ENCODE peak calls at places on chromosomes 2 and 18, in four cellular contexts. One of them, this sample, is unnamed.

GRCh38 chr2:64485961-64486360 is 32.0 kb downstream of the LGALSL start:
- DNase-seq in left ventricle myocardium inferior: peak; percentile 26
- DNase-seq in GM12864: no peak
- DNase-seq in progenitor cell of endocrine pancreas: no peak
- DNase-seq in this sample: no peak

GRCh38 chr2:150075831-150076230 is 411.6 kb downstream of the RND3 start:
- DNase-seq in GM12864: no peak
- DNase-seq in progenitor cell of endocrine pancreas: no peak
- DNase-seq in left ventricle myocardium inferior: no peak
- DNase-seq in this sample: no peak

GRCh38 chr2:237701859-237702370 is 74.5 kb downstream of the LRRFIP1 start:
- DNase-seq in left ventricle myocardium inferior: no peak
- DNase-seq in progenitor cell of endocrine pancreas: no peak
- DNase-seq in GM12864: no peak
- DNase-seq in this sample: no peak

GRCh38 chr18:31772699-31773098 is 12.0 kb upstream of the SLC25A52 start:
- DNase-seq in progenitor cell of endocrine pancreas: no peak
- DNase-seq in left ventricle myocardium inferior: no peak
- DNase-seq in GM12864: no peak
- DNase-seq in this sample: no peak

GRCh38 chr2:219386532-219387280 is 1.0 kb downstream of the DNPEP start:
- DNase-seq in GM12864: no peak
- DNase-seq in progenitor cell of endocrine pancreas: no peak
- DNase-seq in left ventricle myocardium inferior: no peak
- DNase-seq in this sample: no peak

GRCh38 chr2:237591021-237591370 is 462 bp upstream of the RAB17 start:
- DNase-seq in GM12864: no peak
- DNase-seq in left ventricle myocardium inferior: no peak
- DNase-seq in progenitor cell of endocrine pancreas: no peak
- DNase-seq in this sample: no peak

GRCh38 chr18:55384551-55385275 is 203.3 kb downstream of the TCF4 start:
- DNase-seq in progenitor cell of endocrine pancreas: no peak
- DNase-seq in GM12864: peak; percentile 4
- DNase-seq in left ventricle myocardium inferior: no peak
- DNase-seq in this sample: peak; percentile 44

GRCh38 chr2:232421189-232421785 is 14.6 kb downstream of the ALPG start:
- DNase-seq in GM12864: no peak
- DNase-seq in progenitor cell of endocrine pancreas: peak; percentile 31
- DNase-seq in left ventricle myocardium inferior: no peak
- DNase-seq in this sample: no peak

GRCh38 chr2:233121856-233122255 is 61.7 kb downstream of the INPP5D start:
- DNase-seq in left ventricle myocardium inferior: no peak
- DNase-seq in progenitor cell of endocrine pancreas: no peak
- DNase-seq in GM12864: no peak
- DNase-seq in this sample: no peak

GRCh38 chr2:135037831-135038230 is 9.4 kb downstream of the MAP3K19 start:
- DNase-seq in left ventricle myocardium inferior: no peak
- DNase-seq in GM12864: no peak
- DNase-seq in progenitor cell of endocrine pancreas: no peak
- DNase-seq in this sample: no peak

DNA sequence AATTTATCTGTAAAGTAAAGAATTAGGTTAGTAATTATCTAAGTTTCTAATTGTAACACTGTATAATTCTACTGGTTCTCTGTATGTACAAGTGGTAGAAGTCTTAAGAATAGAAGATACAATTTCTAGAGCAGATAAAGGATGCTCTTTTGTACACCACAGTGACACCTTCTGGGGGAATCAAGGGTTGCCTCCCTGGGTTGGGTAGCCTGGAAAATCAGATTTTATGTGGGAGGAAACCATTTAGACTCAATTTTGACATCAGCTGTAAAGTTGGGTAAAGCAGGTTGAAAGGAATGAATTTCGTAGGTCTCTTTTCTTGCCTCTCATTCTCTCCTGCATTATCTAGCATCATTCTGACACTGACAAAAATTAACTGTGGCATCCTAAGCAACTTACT is 354.8 kb downstream of the DCC start:
- DNase-seq in left ventricle myocardium inferior: no peak
- DNase-seq in progenitor cell of endocrine pancreas: no peak
- DNase-seq in GM12864: no peak
- DNase-seq in this sample: peak; percentile 7
- TF ChIP-seq CTCF in left ventricle myocardium inferior: peak; percentile 11
- TF ChIP-seq CTCF in progenitor cell of endocrine pancreas: peak; percentile 54
- TF ChIP-seq CTCF in GM12864: peak; percentile 36
- TF ChIP-seq CTCF in this sample: no peak

DNA sequence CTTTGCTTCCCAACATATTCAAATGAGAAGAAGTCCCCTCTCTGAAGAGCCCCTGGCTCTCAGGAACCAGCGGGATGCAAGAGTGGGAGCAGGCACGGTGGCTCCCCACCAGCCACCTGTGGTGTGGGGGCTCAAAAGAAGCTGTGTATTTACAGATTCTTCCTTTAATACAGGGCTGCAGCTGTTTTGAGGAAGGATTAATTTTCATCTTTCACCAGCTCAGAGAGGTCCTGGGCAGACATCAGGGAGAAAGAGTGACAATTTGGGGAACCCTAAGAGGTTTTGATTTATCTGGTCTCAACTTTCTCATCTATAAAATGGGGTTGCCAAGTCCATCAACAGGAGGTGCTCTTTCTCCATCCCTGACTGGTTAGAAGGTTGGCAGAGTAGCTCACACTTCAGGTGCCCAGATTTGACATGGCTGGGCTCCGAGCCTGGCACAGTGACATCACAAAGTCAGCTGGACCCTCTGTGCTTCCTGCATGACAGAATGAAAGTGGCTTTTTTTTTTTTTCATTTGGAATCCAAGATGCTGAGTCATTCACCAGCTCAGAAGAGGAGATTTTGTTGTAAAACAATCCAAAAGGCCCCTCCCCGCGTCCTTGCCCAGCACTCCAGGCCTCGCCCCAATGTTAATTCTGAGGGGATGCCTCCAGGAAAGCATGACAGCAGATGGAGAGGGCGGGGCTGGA is 15.5 kb upstream of the SIX2 start:
- DNase-seq in left ventricle myocardium inferior: no peak
- DNase-seq in GM12864: no peak
- DNase-seq in progenitor cell of endocrine pancreas: no peak
- DNase-seq in this sample: no peak
- TF ChIP-seq CTCF in left ventricle myocardium inferior: no peak
- TF ChIP-seq CTCF in GM12864: peak; percentile 21
- TF ChIP-seq CTCF in progenitor cell of endocrine pancreas: no peak
- TF ChIP-seq CTCF in this sample: no peak

GRCh38 chr2:25256486-25256875 is 85.2 kb downstream of the DNMT3A start:
- DNase-seq in left ventricle myocardium inferior: no peak
- DNase-seq in progenitor cell of endocrine pancreas: no peak
- DNase-seq in GM12864: no peak
- DNase-seq in this sample: no peak
- TF ChIP-seq CTCF in left ventricle myocardium inferior: no peak
- TF ChIP-seq CTCF in progenitor cell of endocrine pancreas: no peak
- TF ChIP-seq CTCF in GM12864: no peak
- TF ChIP-seq CTCF in this sample: no peak

GRCh38 chr18:74495581-74496507 is at the start of gene CNDP2:
- DNase-seq in GM12864: peak; percentile 93
- DNase-seq in left ventricle myocardium inferior: peak; percentile 100
- DNase-seq in progenitor cell of endocrine pancreas: peak; percentile 100
- DNase-seq in this sample: peak; percentile 99

GRCh38 chr18:74494514-74494913 is 1.6 kb upstream of the CNDP2 start:
- DNase-seq in GM12864: no peak
- DNase-seq in progenitor cell of endocrine pancreas: no peak
- DNase-seq in left ventricle myocardium inferior: no peak
- DNase-seq in this sample: no peak

GRCh38 chr18:74497308-74497640 is 1.1 kb downstream of the CNDP2 start:
- DNase-seq in left ventricle myocardium inferior: no peak
- DNase-seq in progenitor cell of endocrine pancreas: no peak
- DNase-seq in GM12864: no peak
- DNase-seq in this sample: no peak

GRCh38 chr18:74497778-74498177 is 1.6 kb downstream of the CNDP2 start:
- DNase-seq in left ventricle myocardium inferior: no peak
- DNase-seq in GM12864: no peak
- DNase-seq in progenitor cell of endocrine pancreas: no peak
- DNase-seq in this sample: no peak

GRCh38 chr18:74496508-74497307 is 545 bp downstream of the CNDP2 start:
- DNase-seq in progenitor cell of endocrine pancreas: peak; percentile 62
- DNase-seq in left ventricle myocardium inferior: peak; percentile 68
- DNase-seq in GM12864: no peak
- DNase-seq in this sample: peak; percentile 48
- TF ChIP-seq CTCF in progenitor cell of endocrine pancreas: peak; percentile 48
- TF ChIP-seq CTCF in left ventricle myocardium inferior: peak; percentile 41
- TF ChIP-seq CTCF in GM12864: no peak
- TF ChIP-seq CTCF in this sample: no peak

DNA sequence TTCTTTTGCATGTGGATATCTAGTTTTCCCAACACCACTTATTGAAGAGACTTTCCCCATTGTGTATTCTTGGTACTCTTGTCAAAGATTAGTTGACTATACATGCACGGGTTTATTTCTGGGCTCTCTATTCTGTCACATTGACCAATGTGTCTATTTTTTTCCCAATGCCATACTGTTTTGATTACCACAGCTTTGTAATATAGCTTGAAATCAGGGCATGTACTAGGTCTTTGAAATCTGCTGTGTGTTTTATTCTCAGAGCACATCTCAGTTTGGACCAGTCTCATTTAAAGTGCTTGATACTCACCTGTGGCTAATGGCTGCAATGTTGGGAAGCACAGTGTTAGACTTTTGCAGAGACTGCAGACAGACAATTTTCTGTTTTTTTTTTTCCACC is 32.8 kb upstream of the IL36G start:
- DNase-seq in progenitor cell of endocrine pancreas: no peak
- DNase-seq in GM12864: no peak
- DNase-seq in left ventricle myocardium inferior: no peak
- DNase-seq in this sample: no peak
- TF ChIP-seq CTCF in progenitor cell of endocrine pancreas: no peak
- TF ChIP-seq CTCF in GM12864: no peak
- TF ChIP-seq CTCF in left ventricle myocardium inferior: no peak
- TF ChIP-seq CTCF in this sample: no peak

DNA sequence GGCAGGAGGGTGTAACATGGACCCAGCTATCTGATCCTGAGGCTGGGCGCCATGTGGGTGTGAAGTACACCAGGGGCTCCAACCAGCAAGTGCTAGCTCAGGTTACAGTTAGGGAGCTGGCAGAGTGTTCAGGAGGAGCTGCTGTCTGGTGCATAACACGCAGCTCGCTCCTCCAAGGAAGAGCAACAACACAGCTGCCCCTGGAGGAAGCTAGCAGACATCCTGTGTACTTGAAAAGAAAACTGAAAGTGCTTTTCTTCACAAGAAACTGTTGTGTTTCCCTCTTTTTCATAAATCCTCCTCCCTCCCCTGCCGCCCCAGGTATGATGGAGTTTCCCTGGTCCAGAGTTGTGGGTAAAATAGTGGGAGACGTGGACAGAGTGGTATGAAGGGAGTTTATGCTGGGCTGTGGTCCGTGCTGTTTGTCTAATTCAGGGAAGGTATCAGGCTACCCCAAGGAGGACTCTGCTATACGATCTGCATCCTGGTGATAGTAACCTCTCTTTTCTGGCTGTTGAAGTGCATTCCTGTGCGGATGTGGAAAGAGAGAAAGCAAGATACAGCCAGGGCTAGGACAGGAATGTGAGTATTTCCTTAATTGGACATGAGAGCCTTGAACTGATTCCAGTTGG is 6.1 kb upstream of the LBH start:
- DNase-seq in left ventricle myocardium inferior: no peak
- DNase-seq in progenitor cell of endocrine pancreas: no peak
- DNase-seq in GM12864: no peak
- DNase-seq in this sample: peak; percentile 53
- TF ChIP-seq CTCF in left ventricle myocardium inferior: no peak
- TF ChIP-seq CTCF in progenitor cell of endocrine pancreas: no peak
- TF ChIP-seq CTCF in GM12864: peak; percentile 13
- TF ChIP-seq CTCF in this sample: no peak

DNA sequence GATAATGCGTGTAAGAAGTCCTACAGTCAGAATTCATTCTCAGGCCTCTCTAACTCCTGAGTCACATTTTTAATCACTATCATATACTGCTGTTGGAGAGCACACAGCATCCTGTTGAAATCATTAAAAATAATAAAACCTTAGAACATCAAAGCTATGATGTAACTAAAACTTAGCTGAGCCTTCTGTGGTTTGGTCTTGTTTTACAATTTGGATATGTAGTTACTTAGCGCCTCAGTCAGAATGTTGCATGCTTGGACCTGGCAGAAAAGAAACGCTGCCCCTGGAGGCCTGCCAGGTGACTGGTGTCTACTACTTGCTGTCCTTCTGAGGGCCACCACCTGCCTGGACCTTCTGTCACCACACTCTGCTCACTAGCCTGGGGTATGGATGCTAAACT is 261.1 kb upstream of the RASGRP3 start:
- DNase-seq in GM12864: no peak
- DNase-seq in progenitor cell of endocrine pancreas: no peak
- DNase-seq in left ventricle myocardium inferior: peak; percentile 52
- DNase-seq in this sample: no peak
- TF ChIP-seq CTCF in GM12864: no peak
- TF ChIP-seq CTCF in progenitor cell of endocrine pancreas: no peak
- TF ChIP-seq CTCF in left ventricle myocardium inferior: no peak
- TF ChIP-seq CTCF in this sample: no peak

GRCh38 chr2:3594493-3595281 is at the start of gene COLEC11:
- DNase-seq in left ventricle myocardium inferior: peak; percentile 71
- DNase-seq in progenitor cell of endocrine pancreas: no peak
- DNase-seq in GM12864: no peak
- DNase-seq in this sample: no peak
- TF ChIP-seq CTCF in left ventricle myocardium inferior: peak; percentile 63
- TF ChIP-seq CTCF in progenitor cell of endocrine pancreas: peak; percentile 36
- TF ChIP-seq CTCF in GM12864: no peak
- TF ChIP-seq CTCF in this sample: no peak

This sample was measured in GM20000.